ENCODE peak calls at places on chromosomes 2 and 18, in ten cellular contexts. One of them, this sample, is unnamed.

GRCh38 chr2:110219496-110220192 is 7.3 kb upstream of the MTLN start:
- DNase-seq in CD4-positive, CD25-positive, alpha-beta regulatory T cell: no peak
- DNase-seq in tibial nerve: no peak
- DNase-seq in tibial artery: no peak
- DNase-seq in mesenchymal stem cell: peak; percentile 49
- DNase-seq in A673: peak; percentile 11
- DNase-seq in CD8-positive, alpha-beta memory T cell: no peak
- DNase-seq in effector memory CD4-positive, alpha-beta T cell: no peak
- DNase-seq in neural progenitor cell: no peak
- DNase-seq in mammary epithelial cell: peak; percentile 62
- DNase-seq in this sample: peak; percentile 83

GRCh38 chr2:129907256-129907973 is 72.1 kb upstream of the RAB6C start:
- DNase-seq in CD4-positive, CD25-positive, alpha-beta regulatory T cell: no peak
- DNase-seq in tibial nerve: no peak
- DNase-seq in tibial artery: no peak
- DNase-seq in mesenchymal stem cell: no peak
- DNase-seq in A673: no peak
- DNase-seq in CD8-positive, alpha-beta memory T cell: no peak
- DNase-seq in effector memory CD4-positive, alpha-beta T cell: no peak
- DNase-seq in neural progenitor cell: no peak
- DNase-seq in mammary epithelial cell: no peak
- DNase-seq in this sample: no peak

GRCh38 chr2:241582806-241583205 is 24.3 kb downstream of the BOK start:
- DNase-seq in CD4-positive, CD25-positive, alpha-beta regulatory T cell: no peak
- DNase-seq in tibial nerve: no peak
- DNase-seq in tibial artery: no peak
- DNase-seq in mesenchymal stem cell: no peak
- DNase-seq in A673: no peak
- DNase-seq in CD8-positive, alpha-beta memory T cell: no peak
- DNase-seq in effector memory CD4-positive, alpha-beta T cell: no peak
- DNase-seq in neural progenitor cell: no peak
- DNase-seq in mammary epithelial cell: no peak
- DNase-seq in this sample: no peak

GRCh38 chr2:72040629-72041403 is 106.8 kb downstream of the CYP26B1 start:
- DNase-seq in CD4-positive, CD25-positive, alpha-beta regulatory T cell: no peak
- DNase-seq in tibial nerve: no peak
- DNase-seq in tibial artery: no peak
- DNase-seq in mesenchymal stem cell: no peak
- DNase-seq in A673: no peak
- DNase-seq in CD8-positive, alpha-beta memory T cell: no peak
- DNase-seq in effector memory CD4-positive, alpha-beta T cell: no peak
- DNase-seq in neural progenitor cell: no peak
- DNase-seq in mammary epithelial cell: peak; percentile 83
- DNase-seq in this sample: peak; percentile 94

GRCh38 chr2:43648979-43649701 is 12.1 kb downstream of the PLEKHH2 start:
- DNase-seq in CD4-positive, CD25-positive, alpha-beta regulatory T cell: no peak
- DNase-seq in tibial nerve: no peak
- DNase-seq in tibial artery: no peak
- DNase-seq in mesenchymal stem cell: peak; percentile 33
- DNase-seq in A673: no peak
- DNase-seq in CD8-positive, alpha-beta memory T cell: no peak
- DNase-seq in effector memory CD4-positive, alpha-beta T cell: no peak
- DNase-seq in neural progenitor cell: no peak
- DNase-seq in mammary epithelial cell: no peak
- DNase-seq in this sample: peak; percentile 60

GRCh38 chr2:234403074-234403473 is 93.8 kb downstream of the ARL4C start:
- DNase-seq in CD4-positive, CD25-positive, alpha-beta regulatory T cell: no peak
- DNase-seq in tibial nerve: no peak
- DNase-seq in tibial artery: no peak
- DNase-seq in mesenchymal stem cell: no peak
- DNase-seq in A673: no peak
- DNase-seq in CD8-positive, alpha-beta memory T cell: no peak
- DNase-seq in effector memory CD4-positive, alpha-beta T cell: no peak
- DNase-seq in neural progenitor cell: no peak
- DNase-seq in mammary epithelial cell: no peak
- DNase-seq in this sample: peak; percentile 62

GRCh38 chr2:117832905-117833613 is 18.6 kb downstream of the DDX18 start:
- DNase-seq in CD4-positive, CD25-positive, alpha-beta regulatory T cell: no peak
- DNase-seq in tibial nerve: no peak
- DNase-seq in tibial artery: no peak
- DNase-seq in mesenchymal stem cell: peak; percentile 51
- DNase-seq in A673: no peak
- DNase-seq in CD8-positive, alpha-beta memory T cell: no peak
- DNase-seq in effector memory CD4-positive, alpha-beta T cell: no peak
- DNase-seq in neural progenitor cell: peak; percentile 63
- DNase-seq in mammary epithelial cell: peak; percentile 20
- DNase-seq in this sample: peak; percentile 11

GRCh38 chr18:51578403-51578980 is 381.0 kb upstream of the MEX3C start:
- DNase-seq in CD4-positive, CD25-positive, alpha-beta regulatory T cell: no peak
- DNase-seq in tibial nerve: no peak
- DNase-seq in tibial artery: no peak
- DNase-seq in mesenchymal stem cell: no peak
- DNase-seq in A673: no peak
- DNase-seq in CD8-positive, alpha-beta memory T cell: no peak
- DNase-seq in effector memory CD4-positive, alpha-beta T cell: no peak
- DNase-seq in neural progenitor cell: peak; percentile 19
- DNase-seq in mammary epithelial cell: no peak
- DNase-seq in this sample: no peak

GRCh38 chr2:26649322-26649721 is 8.2 kb upstream of the CIB4 start:
- DNase-seq in CD4-positive, CD25-positive, alpha-beta regulatory T cell: no peak
- DNase-seq in tibial nerve: no peak
- DNase-seq in tibial artery: peak; percentile 63
- DNase-seq in mesenchymal stem cell: no peak
- DNase-seq in A673: peak; percentile 45
- DNase-seq in CD8-positive, alpha-beta memory T cell: no peak
- DNase-seq in effector memory CD4-positive, alpha-beta T cell: no peak
- DNase-seq in neural progenitor cell: no peak
- DNase-seq in mammary epithelial cell: no peak
- DNase-seq in this sample: no peak

DNA sequence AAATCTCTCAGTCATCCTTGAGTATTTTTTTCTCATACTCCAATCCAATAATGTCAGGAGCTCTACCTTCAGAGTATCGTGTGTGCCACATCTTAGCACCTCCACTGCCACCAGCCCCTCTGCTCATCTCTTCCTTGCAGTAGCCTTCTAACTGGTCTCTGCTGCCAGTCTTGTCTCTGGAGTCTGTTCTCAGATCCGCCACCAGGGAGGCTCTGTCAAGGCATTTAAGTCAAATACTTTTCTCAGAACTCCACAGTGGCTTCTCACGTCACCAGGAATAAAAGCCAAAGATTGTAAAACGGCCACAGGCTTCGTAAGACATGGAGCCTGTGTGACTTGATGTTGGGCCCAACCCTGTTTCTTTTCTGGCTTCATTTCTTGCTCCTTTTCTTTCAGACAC is 7.1 kb downstream of the UNC50 start:
- DNase-seq in CD4-positive, CD25-positive, alpha-beta regulatory T cell: no peak
- DNase-seq in tibial nerve: no peak
- DNase-seq in tibial artery: no peak
- DNase-seq in mesenchymal stem cell: peak; percentile 20
- DNase-seq in A673: no peak
- DNase-seq in CD8-positive, alpha-beta memory T cell: no peak
- DNase-seq in effector memory CD4-positive, alpha-beta T cell: no peak
- DNase-seq in neural progenitor cell: no peak
- DNase-seq in mammary epithelial cell: no peak
- DNase-seq in this sample: no peak
- H3K36me3 ChIP-seq in CD4-positive, CD25-positive, alpha-beta regulatory T cell: peaks cover 51% of the 10 kb centered on the region
- H3K36me3 ChIP-seq in tibial nerve: peaks cover 83% of the 10 kb centered on the region
- H3K36me3 ChIP-seq in tibial artery: peaks cover 83% of the 10 kb centered on the region
- H3K36me3 ChIP-seq in mesenchymal stem cell: peaks cover 81% of the 10 kb centered on the region
- H3K36me3 ChIP-seq in A673: peaks cover 66% of the 10 kb centered on the region
- H3K36me3 ChIP-seq in CD8-positive, alpha-beta memory T cell: peaks cover 20% of the 10 kb centered on the region
- H3K36me3 ChIP-seq in effector memory CD4-positive, alpha-beta T cell: peaks cover 26% of the 10 kb centered on the region
- H3K36me3 ChIP-seq in neural progenitor cell: peaks cover 10% of the 10 kb centered on the region
- H3K36me3 ChIP-seq in mammary epithelial cell: peaks cover 20% of the 10 kb centered on the region
- H3K36me3 ChIP-seq in this sample: peaks cover 33% of the 10 kb centered on the region

DNA sequence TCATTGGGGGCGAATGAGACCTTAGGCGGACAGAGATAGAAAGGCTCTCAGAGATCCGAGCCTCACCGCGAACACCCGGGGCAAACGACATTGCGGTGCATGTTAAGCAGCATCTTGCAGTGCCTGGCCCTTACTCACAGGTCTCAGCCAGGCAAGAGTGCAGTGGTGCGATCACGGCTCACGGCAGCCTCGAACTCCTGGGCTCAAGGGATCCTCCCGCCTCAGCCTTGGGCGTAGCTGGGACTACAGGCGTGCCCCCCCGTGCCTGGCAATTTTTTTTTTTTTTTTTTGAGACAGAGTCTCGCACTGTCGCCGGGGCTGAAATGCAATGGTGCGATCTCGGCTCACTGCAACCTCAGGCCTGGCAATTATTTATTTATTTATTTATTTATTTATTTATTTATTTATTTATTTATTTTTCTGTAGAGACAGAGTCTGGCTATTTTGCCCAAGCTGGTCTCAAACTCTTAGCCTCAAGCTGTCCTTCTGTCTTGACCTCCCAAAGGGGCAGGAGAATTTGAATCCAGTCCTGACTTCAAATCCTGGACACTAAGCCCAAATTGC is 1.3 kb downstream of the LAMA3 start:
- DNase-seq in CD4-positive, CD25-positive, alpha-beta regulatory T cell: no peak
- DNase-seq in tibial nerve: no peak
- DNase-seq in tibial artery: no peak
- DNase-seq in mesenchymal stem cell: no peak
- DNase-seq in A673: no peak
- DNase-seq in CD8-positive, alpha-beta memory T cell: no peak
- DNase-seq in effector memory CD4-positive, alpha-beta T cell: no peak
- DNase-seq in neural progenitor cell: peak; percentile 34
- DNase-seq in mammary epithelial cell: no peak
- DNase-seq in this sample: no peak
- H3K4me3 ChIP-seq in CD4-positive, CD25-positive, alpha-beta regulatory T cell: no peak overlapping the region
- H3K4me3 ChIP-seq in tibial nerve: peak overlapping the region; percentile 80
- H3K4me3 ChIP-seq in tibial artery: peak overlapping the region; percentile 58
- H3K4me3 ChIP-seq in mesenchymal stem cell: no peak overlapping the region
- H3K4me3 ChIP-seq in A673: peak overlapping the region; percentile 46
- H3K4me3 ChIP-seq in CD8-positive, alpha-beta memory T cell: no peak overlapping the region
- H3K4me3 ChIP-seq in effector memory CD4-positive, alpha-beta T cell: peak overlapping the region; percentile 55
- H3K4me3 ChIP-seq in neural progenitor cell: peak overlapping the region; percentile 62
- H3K4me3 ChIP-seq in mammary epithelial cell: peak overlapping the region; percentile 63
- H3K4me3 ChIP-seq in this sample: no peak overlapping the region

DNA sequence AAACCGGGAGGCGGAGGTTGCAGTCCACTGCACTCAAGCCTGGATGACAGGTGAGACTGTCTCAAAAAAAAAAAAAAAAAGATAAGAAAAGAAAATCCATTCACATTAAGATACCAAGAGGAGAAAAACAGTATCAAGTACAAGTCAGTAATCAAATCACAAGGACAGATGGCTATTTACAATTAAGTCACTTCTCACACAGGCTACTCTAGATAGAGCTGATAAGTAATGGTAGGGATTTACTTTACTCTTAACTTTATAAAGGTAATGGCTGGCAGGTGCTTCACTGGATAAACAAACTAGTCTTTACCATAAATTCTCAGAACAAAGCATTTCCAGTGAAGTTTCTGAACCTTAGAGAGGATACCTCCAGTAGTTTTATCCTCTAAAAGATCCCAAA is 11.5 kb downstream of the SF3B1 start:
- DNase-seq in CD4-positive, CD25-positive, alpha-beta regulatory T cell: no peak
- DNase-seq in tibial nerve: no peak
- DNase-seq in tibial artery: no peak
- DNase-seq in mesenchymal stem cell: no peak
- DNase-seq in A673: no peak
- DNase-seq in CD8-positive, alpha-beta memory T cell: no peak
- DNase-seq in effector memory CD4-positive, alpha-beta T cell: no peak
- DNase-seq in neural progenitor cell: no peak
- DNase-seq in mammary epithelial cell: no peak
- DNase-seq in this sample: no peak
- H3K36me3 ChIP-seq in CD4-positive, CD25-positive, alpha-beta regulatory T cell: peaks cover 55% of the 10 kb centered on the region
- H3K36me3 ChIP-seq in tibial nerve: peaks cover 52% of the 10 kb centered on the region
- H3K36me3 ChIP-seq in tibial artery: peaks cover 36% of the 10 kb centered on the region
- H3K36me3 ChIP-seq in mesenchymal stem cell: peaks cover 58% of the 10 kb centered on the region
- H3K36me3 ChIP-seq in A673: peaks cover 56% of the 10 kb centered on the region
- H3K36me3 ChIP-seq in CD8-positive, alpha-beta memory T cell: peaks cover 29% of the 10 kb centered on the region
- H3K36me3 ChIP-seq in effector memory CD4-positive, alpha-beta T cell: peaks cover 36% of the 10 kb centered on the region
- H3K36me3 ChIP-seq in neural progenitor cell: peaks cover 36% of the 10 kb centered on the region
- H3K36me3 ChIP-seq in mammary epithelial cell: peaks cover 34% of the 10 kb centered on the region
- H3K36me3 ChIP-seq in this sample: peaks cover 34% of the 10 kb centered on the region

GRCh38 chr2:138476186-138476585 is 25.4 kb upstream of the SPOPL start:
- DNase-seq in CD4-positive, CD25-positive, alpha-beta regulatory T cell: no peak
- DNase-seq in tibial nerve: no peak
- DNase-seq in tibial artery: no peak
- DNase-seq in mesenchymal stem cell: no peak
- DNase-seq in A673: no peak
- DNase-seq in CD8-positive, alpha-beta memory T cell: no peak
- DNase-seq in effector memory CD4-positive, alpha-beta T cell: no peak
- DNase-seq in neural progenitor cell: no peak
- DNase-seq in mammary epithelial cell: peak; percentile 32
- DNase-seq in this sample: no peak
- H3K4me3 ChIP-seq in CD4-positive, CD25-positive, alpha-beta regulatory T cell: no peak overlapping the region
- H3K4me3 ChIP-seq in tibial nerve: no peak overlapping the region
- H3K4me3 ChIP-seq in tibial artery: no peak overlapping the region
- H3K4me3 ChIP-seq in mesenchymal stem cell: no peak overlapping the region
- H3K4me3 ChIP-seq in A673: no peak overlapping the region
- H3K4me3 ChIP-seq in CD8-positive, alpha-beta memory T cell: no peak overlapping the region
- H3K4me3 ChIP-seq in effector memory CD4-positive, alpha-beta T cell: no peak overlapping the region
- H3K4me3 ChIP-seq in neural progenitor cell: no peak overlapping the region
- H3K4me3 ChIP-seq in mammary epithelial cell: no peak overlapping the region
- H3K4me3 ChIP-seq in this sample: no peak overlapping the region

This sample was measured in astrocyte.